ENCODE peak calls at places on chromosomes 13 and 19, in seven cellular contexts. A, D, O, U, B, W and R are unnamed samples.

GRCh38 chr19:1752009-1752756 is 1.1 kb upstream of the ONECUT3 start:
- DNase-seq in A (no peak), D (no peak), B (no peak), O (no peak), U (no peak), W (no peak), R (no peak)

GRCh38 chr19:55690109-55690768 is 15.2 kb downstream of the EPN1 start:
- DNase-seq in U (no peak), D (no peak), A (no peak), W (no peak), B (no peak), O (no peak), R (no peak)

GRCh38 chr19:9705836-9706235 is 30.9 kb upstream of the ZNF562 start:
- DNase-seq in U (no peak), A (no peak), D (no peak), O (no peak), W (no peak), B (no peak), R (no peak)

GRCh38 chr13:106286811-106287210 is 248.7 kb downstream of the EFNB2 start:
- DNase-seq in B (no peak), W (no peak), O (no peak), D (no peak), U (no peak), A (no peak), R (no peak)

GRCh38 chr13:66076417-66076816 is 1153.7 kb downstream of the PCDH9 start:
- DNase-seq in W (no peak), O (no peak), U (no peak), D (peak), A (peak), B (no peak), R (peak)

GRCh38 chr13:19184176-19184575 is 2.6 kb upstream of the TUBA3C start:
- DNase-seq in W (no peak), D (no peak), U (no peak), O (no peak), A (no peak), B (no peak), R (no peak)

GRCh38 chr19:39915101-39915847 is 19.2 kb downstream of the FCGBP start:
- DNase-seq in D (no peak), W (no peak), O (no peak), B (no peak), A (no peak), U (no peak), R (no peak)

GRCh38 chr13:25847635-25848616 is 203.9 kb downstream of the SHISA2 start:
- DNase-seq in A (no peak), U (no peak), B (peak), W (no peak), D (peak), O (no peak), R (no peak)

GRCh38 chr19:18446811-18447359 is 9.0 kb upstream of the ISYNA1 start:
- DNase-seq in W (no peak), A (no peak), U (no peak), B (no peak), D (no peak), O (no peak), R (no peak)

GRCh38 chr19:2816641-2817040 is 3.0 kb upstream of the ZNF554 start:
- DNase-seq in B (no peak), D (no peak), O (no peak), U (no peak), A (no peak), W (no peak), R (no peak)

GRCh38 chr13:70842062-70842644 is 733.9 kb upstream of the KLHL1 start:
- DNase-seq in W (no peak), D (no peak), O (no peak), A (no peak), B (no peak), U (no peak), R (no peak)

GRCh38 chr19:51690359-51691121 is 2.6 kb upstream of the SPACA6 start:
- DNase-seq in A (peak), U (peak), W (peak), D (peak), B (peak), O (peak), R (peak)

GRCh38 chr19:54893406-54893805 is 12.5 kb upstream of the NCR1 start:
- DNase-seq in D (peak), O (no peak), B (no peak), A (no peak), W (no peak), U (no peak), R (no peak)

GRCh38 chr13:65456150-65456912 is 1773.8 kb downstream of the PCDH9 start:
- DNase-seq in W (no peak), D (no peak), U (no peak), O (no peak), A (no peak), B (no peak), R (no peak)

GRCh38 chr19:1400281-1401137 is 833 bp downstream of the GAMT start:
- DNase-seq in A (peak), D (no peak), O (no peak), U (no peak), B (no peak), W (peak), R (peak)

GRCh38 chr19:57436392-57436791 is 1.3 kb downstream of the ZNF749 start:
- DNase-seq in W (no peak), O (no peak), D (no peak), U (no peak), A (no peak), B (no peak), R (peak)

GRCh38 chr13:37319041-37319443 is 213.6 kb upstream of the CSNK1A1L start:
- DNase-seq in W (no peak), A (no peak), B (no peak), O (no peak), U (no peak), D (peak), R (no peak)

GRCh38 chr19:33294058-33294798 is 8.1 kb downstream of the CEBPA start:
- DNase-seq in D (no peak), B (no peak), U (no peak), W (no peak), O (no peak), A (no peak), R (no peak)

GRCh38 chr13:99199541-99200432 is 867 bp upstream of the UBAC2 start:
- DNase-seq in W (no peak), O (no peak), B (no peak), A (peak), U (no peak), D (peak), R (peak)